ENCODE peak calls at places on chromosomes 7 and 10, in ten cellular contexts. S is fibroblast of the aortic adventitia; K is NCI-H82; B is aorta; H is activated T-helper 9 cell treated with anti-CD3 and anti-CD28 coated beads, Interleukin-2, amount 50 U/mL, for 16 hours; U is K562; W is kidney epithelial cell; A is Calu3; F is mucosa of gallbladder; N is heart right ventricle. L is an unnamed sample.

GRCh38 chr10:639751-640672 is 49.5 kb downstream of the DIP2C start:
- DNase-seq in W (no peak), S (no peak), F (no peak), B (no peak), K (no peak), A (no peak), U (no peak), H (no peak), N (no peak), L (no peak)

GRCh38 chr10:90777614-90778013 is 80.2 kb downstream of the HTR7 start:
- DNase-seq in N (no peak), K (no peak), U (no peak), A (no peak), F (no peak), W (no peak), S (peak), B (no peak), H (no peak), L (no peak)

GRCh38 chr7:113698556-113699220 is 220.1 kb downstream of the PPP1R3A start:
- DNase-seq in A (peak), B (no peak), K (peak), U (peak), S (peak), F (no peak), N (no peak), H (no peak), W (peak), L (peak)

GRCh38 chr7:127809285-127809702 is 157.3 kb downstream of the SND1 start:
- DNase-seq in W (peak), U (no peak), F (no peak), A (no peak), B (no peak), K (peak), N (no peak), H (no peak), S (peak), L (no peak)

GRCh38 chr7:106717997-106718871 is 57.3 kb upstream of the CCDC71L start:
- DNase-seq in F (peak), B (no peak), W (peak), H (peak), U (peak), A (peak), S (peak), N (no peak), K (no peak), L (peak)

GRCh38 chr7:155191901-155192478 is 105.7 kb upstream of the INSIG1 start:
- DNase-seq in F (no peak), S (no peak), A (no peak), W (no peak), N (no peak), H (no peak), B (no peak), U (no peak), K (no peak), L (no peak)

GRCh38 chr10:78664929-78665525 is 403.7 kb upstream of the ZMIZ1 start:
- DNase-seq in S (peak), U (peak), F (no peak), H (no peak), K (peak), B (no peak), W (no peak), N (no peak), A (peak), L (no peak)

GRCh38 chr7:69285856-69286255 is 312.4 kb upstream of the AUTS2 start:
- DNase-seq in U (no peak), F (no peak), H (no peak), B (no peak), S (no peak), W (no peak), N (no peak), A (no peak), K (peak), L (no peak)

GRCh38 chr10:72772031-72772430 is 80.1 kb downstream of the MCU start:
- DNase-seq in A (no peak), S (no peak), B (no peak), F (no peak), H (no peak), K (peak), N (no peak), W (no peak), U (no peak), L (peak)